ENCODE peak calls at places on chromosome 13, in five cellular contexts. R is AG04450, C is cardiac fibroblast, P is NB4, A is fibroblast of villous mesenchyme. E is an unnamed sample.

GRCh38 chr13:27820524-27821482 is 28.5 kb downstream of the GSX1 start:
- DNase-seq in R (no peak), C (peak; percentile 13), P (no peak), A (no peak), E (no peak)

GRCh38 chr13:23510544-23510916 is 59.7 kb upstream of the TNFRSF19 start:
- DNase-seq in R (no peak), C (peak; percentile 81), P (no peak), A (peak; percentile 82), E (no peak)

GRCh38 chr13:33140161-33140560 is 123.9 kb downstream of the KL start:
- DNase-seq in R (no peak), C (no peak), P (no peak), A (no peak), E (no peak)

GRCh38 chr13:77437267-77437666 is 98.2 kb upstream of the SCEL start:
- DNase-seq in R (no peak), C (no peak), P (no peak), A (no peak), E (no peak)

GRCh38 chr13:92387245-92387644 is 839.4 kb upstream of the GPC6 start:
- DNase-seq in R (no peak), C (no peak), P (no peak), A (no peak), E (no peak)

GRCh38 chr13:50125556-50126377 is 110.5 kb downstream of the KCNRG start:
- DNase-seq in R (peak; percentile 66), C (peak; percentile 87), P (peak; percentile 98), A (peak; percentile 89), E (peak; percentile 71)

GRCh38 chr13:75052616-75053015 is 429.4 kb downstream of the TBC1D4 start:
- DNase-seq in R (no peak), C (no peak), P (no peak), A (no peak), E (no peak)

GRCh38 chr13:62910541-62910940 is 1494.9 kb upstream of the PCDH20 start:
- DNase-seq in R (no peak), C (no peak), P (no peak), A (peak; percentile 59), E (no peak)

GRCh38 chr13:100828226-100828625 is 153.6 kb upstream of the TMTC4 start:
- DNase-seq in R (no peak), C (no peak), P (peak; percentile 15), A (no peak), E (no peak)

GRCh38 chr13:111039735-111040134 is 75.4 kb upstream of the ARHGEF7 start:
- DNase-seq in R (no peak), C (no peak), P (no peak), A (no peak), E (no peak)

GRCh38 chr13:110944121-110944967 is 29.5 kb upstream of the ANKRD10 start:
- DNase-seq in R (peak; percentile 20), C (peak; percentile 70), P (peak; percentile 65), A (peak; percentile 86), E (peak; percentile 39)

GRCh38 chr13:101412076-101412475 is 4.2 kb downstream of the NALCN start:
- DNase-seq in R (no peak), C (no peak), P (no peak), A (no peak), E (no peak)

GRCh38 chr13:57437587-57437986 is 194.0 kb upstream of the PCDH17 start:
- DNase-seq in R (no peak), C (no peak), P (no peak), A (no peak), E (peak; percentile 52)

GRCh38 chr13:33728271-33729037 is 89.5 kb upstream of the RFC3 start:
- DNase-seq in R (no peak), C (peak; percentile 40), P (peak; percentile 79), A (no peak), E (no peak)

GRCh38 chr13:96804186-96804585 is 190.1 kb downstream of the OXGR1 start:
- DNase-seq in R (no peak), C (no peak), P (no peak), A (no peak), E (no peak)

GRCh38 chr13:50129923-50130685 is 114.9 kb downstream of the KCNRG start:
- DNase-seq in R (no peak), C (peak; percentile 62), P (peak; percentile 69), A (no peak), E (no peak)

GRCh38 chr13:33870046-33870668 is 52.2 kb downstream of the RFC3 start:
- DNase-seq in R (no peak), C (no peak), P (no peak), A (no peak), E (no peak)

GRCh38 chr13:33524086-33524485 is 238.5 kb upstream of the STARD13 start:
- DNase-seq in R (peak; percentile 80), C (peak; percentile 93), P (no peak), A (peak; percentile 89), E (peak; percentile 41)

GRCh38 chr13:102487330-102487729 is 85.5 kb upstream of the FGF14 start:
- DNase-seq in R (no peak), C (no peak), P (no peak), A (no peak), E (peak; percentile 19)

GRCh38 chr13:77507931-77508776 is 27.4 kb upstream of the SCEL start:
- DNase-seq in R (no peak), C (peak; percentile 82), P (no peak), A (peak; percentile 61), E (peak; percentile 71)

GRCh38 chr13:28059214-28059613 is 41.2 kb downstream of the FLT3 start:
- DNase-seq in R (no peak), C (peak; percentile 48), P (peak; percentile 81), A (peak; percentile 45), E (no peak)

GRCh38 chr13:109747524-109747923 is 38.9 kb downstream of the IRS2 start:
- DNase-seq in R (no peak), C (no peak), P (peak; percentile 65), A (no peak), E (no peak)

GRCh38 chr13:51230473-51231105 is 8.4 kb downstream of the FAM124A start:
- DNase-seq in R (no peak), C (peak; percentile 36), P (no peak), A (peak; percentile 83), E (peak; percentile 78)

GRCh38 chr13:99050983-99051488 is 73.2 kb upstream of the DOCK9 start:
- DNase-seq in R (no peak), C (no peak), P (no peak), A (no peak), E (no peak)

GRCh38 chr13:103140001-103140671 is 73.9 kb upstream of the SLC10A2 start:
- DNase-seq in R (no peak), C (peak; percentile 8), P (peak; percentile 53), A (peak; percentile 45), E (no peak)

GRCh38 chr13:109743706-109744453 is 42.5 kb downstream of the IRS2 start:
- DNase-seq in R (peak; percentile 33), C (peak; percentile 71), P (peak; percentile 89), A (peak; percentile 92), E (peak; percentile 43)

GRCh38 chr13:19590423-19590822 is 29.1 kb upstream of the TPTE2 start:
- DNase-seq in R (no peak), C (no peak), P (no peak), A (no peak), E (no peak)

GRCh38 chr13:76934671-76935070 is 13.6 kb upstream of the ACOD1 start:
- DNase-seq in R (no peak), C (no peak), P (no peak), A (no peak), E (no peak)

GRCh38 chr13:90272356-90272755 is 1075.1 kb upstream of the MIR17HG start:
- DNase-seq in R (no peak), C (peak; percentile 89), P (no peak), A (no peak), E (peak; percentile 2)

GRCh38 chr13:106373989-106374572 is 161.4 kb downstream of the EFNB2 start:
- DNase-seq in R (no peak), C (peak; percentile 65), P (peak; percentile 33), A (peak; percentile 90), E (peak; percentile 58)

GRCh38 chr13:94419304-94419943 is 60.1 kb downstream of the DCT start:
- DNase-seq in R (peak; percentile 15), C (peak; percentile 83), P (peak; percentile 14), A (peak; percentile 51), E (no peak)

DNA sequence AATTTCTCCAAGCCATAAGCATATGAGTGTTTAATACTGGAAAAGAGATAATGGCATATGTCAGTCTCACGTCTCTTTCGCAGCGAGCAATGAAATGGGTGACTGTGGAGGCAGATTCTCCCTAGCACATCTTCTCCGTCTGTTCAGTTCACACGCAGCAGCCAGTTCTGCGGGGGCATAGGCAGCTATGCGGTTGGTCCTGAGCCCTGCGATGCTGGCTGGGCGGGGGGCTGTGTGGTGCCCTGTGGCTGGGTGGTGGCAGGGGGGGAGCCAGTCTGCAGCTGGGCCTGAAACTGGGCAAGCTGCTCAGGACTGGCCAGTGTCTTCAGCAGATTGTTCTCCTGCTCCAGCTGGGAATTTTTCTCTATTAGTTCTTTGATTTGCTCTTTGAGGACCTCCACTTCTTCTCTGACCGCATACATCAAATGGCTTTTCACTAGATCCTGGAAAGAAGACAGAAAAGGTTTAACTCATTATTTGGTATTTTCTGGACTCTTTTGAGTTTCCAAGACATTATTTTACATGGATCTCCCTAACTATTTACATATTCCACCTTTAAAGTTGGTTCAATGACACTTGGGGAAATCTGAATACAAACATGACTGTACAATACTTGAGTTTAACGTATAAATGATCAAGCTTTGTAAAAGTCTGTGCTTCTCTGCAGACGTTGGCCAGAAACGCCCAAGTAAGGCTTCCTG is 61.0 kb downstream of the SERP2 start:
- DNase-seq in R (no peak), C (no peak), P (no peak), A (no peak), E (no peak)
- H3K4me3 ChIP-seq in R (peak overlapping the region; percentile 79), C (peak overlapping the region; percentile 35), P (peak overlapping the region; percentile 51), A (peak overlapping the region; percentile 78), E (peak overlapping the region; percentile 55)

GRCh38 chr13:39107484-39108040 is 69.3 kb downstream of the NHLRC3 start:
- DNase-seq in R (no peak), C (no peak), P (no peak), A (no peak), E (no peak)

GRCh38 chr13:39106216-39106995 is 68.2 kb downstream of the NHLRC3 start:
- DNase-seq in R (no peak), C (peak; percentile 2), P (no peak), A (no peak), E (no peak)

GRCh38 chr13:39102981-39103490 is 64.8 kb downstream of the NHLRC3 start:
- DNase-seq in R (no peak), C (no peak), P (no peak), A (no peak), E (no peak)

GRCh38 chr13:39108746-39109145 is 70.5 kb downstream of the NHLRC3 start:
- DNase-seq in R (no peak), C (no peak), P (no peak), A (no peak), E (no peak)

GRCh38 chr13:39105110-39105509 is 66.9 kb downstream of the NHLRC3 start:
- DNase-seq in R (no peak), C (peak; percentile 25), P (no peak), A (peak; percentile 7), E (peak; percentile 23)
- TF ChIP-seq CTCF in R (no peak), C (no peak), P (no peak), A (no peak), E (no peak)

DNA sequence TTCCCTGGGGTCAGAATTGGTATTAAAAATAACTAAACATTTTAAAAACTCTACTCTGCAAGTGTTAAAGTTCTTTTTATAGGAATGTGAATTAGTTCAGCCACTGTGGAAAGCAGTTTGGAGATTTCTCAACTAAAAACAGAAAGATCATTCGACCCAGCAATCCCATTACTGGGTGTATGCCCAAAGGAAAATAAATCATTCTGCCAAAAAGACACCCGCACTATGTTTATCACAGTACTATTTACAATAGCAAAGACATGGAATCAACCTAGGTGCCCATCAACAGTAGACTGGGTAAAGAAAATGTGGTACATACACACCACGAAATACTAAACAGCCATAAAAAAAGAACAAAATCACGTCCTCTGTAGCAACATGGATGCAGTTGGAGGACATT is 657 bp upstream of the THSD1 start:
- DNase-seq in R (no peak), C (no peak), P (no peak), A (no peak), E (no peak)
- H3K4me3 ChIP-seq in R (no peak overlapping the region), C (no peak overlapping the region), P (no peak overlapping the region), A (no peak overlapping the region), E (no peak overlapping the region)

GRCh38 chr13:87792878-87793277 is 121.7 kb downstream of the SLITRK5 start:
- DNase-seq in R (no peak), C (no peak), P (no peak), A (no peak), E (no peak)
- TF ChIP-seq CTCF in R (no peak), C (no peak), P (no peak), A (no peak), E (no peak)

E was measured in retinal pigment epithelial cell.